ENCODE peak calls at places on chromosomes 16 and 17, in five cellular contexts. H is tibial nerve, F is transverse colon, K is H1, Z is IMR-90. R is an unnamed sample.
A peak's percentile ranks its signal among the peaks of the same experiment; 100 is the strongest.

GRCh38 chr16:57113042-57113453 is 20.7 kb downstream of the CPNE2 start:
- DNase-seq in H (no peak), F (no peak), K (no peak), Z (peak; percentile 34), R (no peak)

GRCh38 chr17:42541041-42541833 is 5.2 kb downstream of the NAGLU start:
- DNase-seq in H (no peak), F (peak; percentile 61), K (no peak), Z (no peak), R (no peak)

GRCh38 chr16:27704252-27704651 is 154.3 kb downstream of the KATNIP start:
- DNase-seq in H (no peak), F (no peak), K (no peak), Z (no peak), R (no peak)

GRCh38 chr16:30941600-30942420 is 7.1 kb upstream of the ORAI3 start:
- DNase-seq in H (peak; percentile 48), F (peak; percentile 87), K (no peak), Z (peak; percentile 58), R (peak; percentile 76)

GRCh38 chr17:980406-981291 is 1.1 kb upstream of the NXN start:
- DNase-seq in H (peak; percentile 72), F (peak; percentile 81), K (no peak), Z (peak; percentile 82), R (peak; percentile 70)

GRCh38 chr16:57165923-57166322 is 19.9 kb downstream of the PSME3IP1 start:
- DNase-seq in H (no peak), F (no peak), K (no peak), Z (peak; percentile 43), R (no peak)

GRCh38 chr17:2138318-2138717 is 83.4 kb downstream of the HIC1 start:
- DNase-seq in H (no peak), F (peak; percentile 45), K (no peak), Z (no peak), R (no peak)

GRCh38 chr17:14300628-14301278 is at the start of gene HS3ST3B1:
- DNase-seq in H (peak; percentile 95), F (peak; percentile 94), K (peak; percentile 98), Z (peak; percentile 100), R (peak; percentile 99)

GRCh38 chr16:72012607-72013006 is 4.1 kb downstream of the DHODH start:
- DNase-seq in H (no peak), F (no peak), K (no peak), Z (no peak), R (no peak)

GRCh38 chr17:48429638-48430586 is at the start of gene SKAP1:
- DNase-seq in H (no peak), F (peak; percentile 62), K (no peak), Z (no peak), R (no peak)

GRCh38 chr17:73560661-73561060 is 83.6 kb downstream of the SDK2 start:
- DNase-seq in H (no peak), F (no peak), K (no peak), Z (no peak), R (no peak)

GRCh38 chr17:58402047-58402446 is 15.3 kb downstream of the RNF43 start:
- DNase-seq in H (no peak), F (no peak), K (no peak), Z (no peak), R (no peak)

GRCh38 chr16:48385272-48385953 is at the start of gene SIAH1:
- DNase-seq in H (peak; percentile 77), F (peak; percentile 88), K (peak; percentile 50), Z (peak; percentile 68), R (peak; percentile 76)
- TF ChIP-seq POLR2A in H (peak; percentile 94), F (peak; percentile 64), K (peak; percentile 76), Z (peak; percentile 61), R (peak; percentile 83)

GRCh38 chr16:81752225-81752875 is 26.7 kb upstream of the PLCG2 start:
- DNase-seq in H (no peak), F (peak; percentile 73), K (no peak), Z (no peak), R (no peak)
- TF ChIP-seq POLR2A in H (no peak), F (no peak), K (no peak), Z (no peak), R (peak; percentile 20)

GRCh38 chr16:4879049-4879448 is 31.8 kb downstream of the UBN1 start:
- DNase-seq in H (no peak), F (no peak), K (no peak), Z (no peak), R (no peak)
- TF ChIP-seq POLR2A in H (no peak), F (no peak), K (no peak), Z (no peak), R (no peak)

DNA sequence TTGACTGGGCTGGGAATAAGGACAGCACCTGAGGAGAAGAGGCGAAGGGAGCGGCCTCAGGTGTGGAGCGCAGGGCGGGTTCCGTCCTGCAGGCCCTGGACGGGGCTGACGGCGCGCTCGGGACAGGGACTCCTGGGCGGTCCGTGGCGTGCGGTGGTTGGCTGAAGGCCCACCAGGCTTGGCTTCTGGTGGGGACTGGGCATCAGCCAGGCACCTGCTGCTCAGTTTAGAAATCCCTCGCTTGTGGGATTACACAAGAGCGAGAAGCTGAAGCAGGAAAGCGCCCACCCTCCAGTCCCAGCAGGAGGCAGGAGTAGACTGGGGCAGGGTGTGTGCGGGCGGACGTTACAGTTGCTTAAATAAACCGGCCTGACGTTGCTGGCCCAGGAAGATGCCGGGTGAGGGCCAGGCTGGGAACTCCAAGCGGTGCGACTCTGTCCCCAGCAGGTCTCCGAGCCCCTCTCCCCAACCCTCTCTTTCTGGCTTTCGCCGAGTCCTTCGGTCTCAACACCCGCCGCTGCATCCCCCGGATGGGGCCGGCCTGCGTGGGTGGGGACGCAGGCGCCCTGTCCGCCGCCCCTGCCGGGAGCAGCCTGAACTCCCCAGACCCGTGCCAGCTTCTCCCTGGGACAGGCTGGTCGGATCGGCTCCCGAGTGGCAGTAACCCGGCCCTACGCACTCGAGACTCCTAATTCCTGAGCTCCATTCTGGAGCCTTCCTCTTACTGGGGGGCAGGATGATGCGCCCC is 639 bp downstream of the MIF4GD start:
- DNase-seq in H (peak; percentile 35), F (peak; percentile 78), K (no peak), Z (peak; percentile 76), R (peak; percentile 78)
- TF ChIP-seq POLR2A in H (no peak), F (peak; percentile 75), K (no peak), Z (peak; percentile 79), R (peak; percentile 41)

GRCh38 chr17:45431531-45432404 is 902 bp downstream of the ARHGAP27 start:
- DNase-seq in H (no peak), F (peak; percentile 96), K (peak; percentile 63), Z (peak; percentile 31), R (peak; percentile 100)
- TF ChIP-seq POLR2A in H (no peak), F (peak; percentile 91), K (no peak), Z (no peak), R (peak; percentile 39)

DNA sequence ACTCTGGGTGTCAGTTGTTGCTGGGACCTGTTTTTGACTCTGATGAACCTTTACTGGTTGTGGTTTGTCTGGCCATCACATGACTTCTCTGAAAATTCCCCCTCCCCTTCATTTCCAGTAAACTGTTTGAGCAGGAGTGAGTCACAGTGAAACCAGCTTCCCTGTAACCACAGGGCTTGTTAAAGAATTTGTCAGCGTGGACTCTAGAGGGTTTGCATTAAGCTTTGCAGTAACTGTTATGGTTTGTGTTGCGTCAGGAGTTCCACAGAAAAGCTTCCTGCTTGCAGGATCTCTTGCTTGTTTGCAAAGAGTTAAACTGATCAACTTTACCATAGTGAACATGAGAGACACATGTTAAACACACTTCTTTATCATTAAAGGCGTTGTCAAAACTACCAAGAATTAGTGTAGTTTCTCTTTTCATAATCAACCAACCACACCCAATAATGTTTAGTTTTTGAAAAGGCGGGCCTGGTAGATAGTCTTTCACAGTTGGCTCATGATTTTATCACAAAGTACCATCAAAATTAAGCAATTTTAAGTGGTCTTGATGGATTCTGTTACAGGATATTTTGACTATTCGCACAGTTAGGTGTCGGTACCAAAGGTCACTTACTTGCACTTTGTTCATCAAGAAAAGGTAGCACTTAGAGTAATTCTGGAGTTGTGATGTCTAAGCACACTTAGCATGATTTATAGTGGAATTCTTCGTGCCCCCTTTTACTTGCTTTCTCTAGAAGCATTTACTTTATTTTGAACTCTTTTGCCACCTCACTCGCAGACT is 79.3 kb downstream of the VMP1 start:
- DNase-seq in H (peak; percentile 78), F (peak; percentile 69), K (peak; percentile 29), Z (peak; percentile 100), R (peak; percentile 40)
- TF ChIP-seq POLR2A in H (no peak), F (peak; percentile 32), K (no peak), Z (peak; percentile 24), R (no peak)

DNA sequence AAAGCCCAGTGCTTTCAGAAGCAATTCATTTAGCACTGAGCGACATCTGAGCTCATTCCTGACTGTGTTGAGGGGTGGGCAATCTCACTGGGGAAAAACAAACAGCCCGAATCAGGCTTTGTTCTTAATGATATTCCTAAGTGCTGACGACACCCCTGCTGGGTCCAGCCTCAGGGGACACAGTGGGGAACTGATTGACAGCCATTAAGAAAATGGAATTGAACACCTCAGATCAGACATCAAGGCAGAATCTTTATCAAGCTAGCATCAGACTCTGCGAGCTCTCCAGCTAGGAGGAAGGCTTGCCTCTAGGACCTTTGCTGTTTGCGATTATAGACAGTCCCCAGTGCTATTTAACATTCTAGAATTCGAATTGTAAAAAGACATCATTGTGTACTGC is 22.6 kb upstream of the LYRM9 start:
- DNase-seq in H (no peak), F (no peak), K (peak; percentile 53), Z (no peak), R (no peak)
- TF ChIP-seq POLR2A in H (no peak), F (no peak), K (no peak), Z (no peak), R (no peak)

GRCh38 chr17:27494192-27495091 is 38.2 kb downstream of the KSR1 start:
- DNase-seq in H (peak; percentile 78), F (peak; percentile 92), K (no peak), Z (peak; percentile 42), R (no peak)
- TF ChIP-seq POLR2A in H (no peak), F (peak; percentile 68), K (no peak), Z (no peak), R (no peak)

GRCh38 chr17:33516645-33517044 is 223.6 kb upstream of the ASIC2 start:
- DNase-seq in H (no peak), F (no peak), K (no peak), Z (no peak), R (no peak)
- TF ChIP-seq POLR2A in H (no peak), F (no peak), K (no peak), Z (no peak), R (no peak)

R was measured in H54.